ENCODE peak calls at places on chromosomes 1 and 21, in four cellular contexts. N is NCI-H1436, F is HT-29, K is neural crest cell. E is an unnamed sample.

GRCh38 chr1:54465351-54465811 is 59.2 kb upstream of the SSBP3 start:
- DNase-seq in N (no peak), F (no peak), K (no peak), E (peak)

GRCh38 chr1:107529511-107530149 is 388.8 kb downstream of the NTNG1 start:
- DNase-seq in N (peak), F (peak), K (peak), E (peak)

GRCh38 chr1:164953815-164954214 is 394.8 kb downstream of the PBX1 start:
- DNase-seq in N (no peak), F (no peak), K (no peak), E (no peak)

GRCh38 chr1:24189528-24189927 is 2.4 kb upstream of the IFNLR1 start:
- DNase-seq in N (no peak), F (no peak), K (no peak), E (no peak)

GRCh38 chr1:205612104-205612503 is 19.7 kb downstream of the ELK4 start:
- DNase-seq in N (no peak), F (no peak), K (no peak), E (no peak)

GRCh38 chr1:154666051-154666793 is 58.2 kb upstream of the ADAR start:
- DNase-seq in N (no peak), F (no peak), K (no peak), E (no peak)

GRCh38 chr1:170077926-170078325 is 3.4 kb upstream of the KIFAP3 start:
- DNase-seq in N (no peak), F (no peak), K (no peak), E (no peak)

GRCh38 chr1:80075351-80075750 is 1068.8 kb upstream of the ADGRL4 start:
- DNase-seq in N (no peak), F (no peak), K (no peak), E (no peak)

GRCh38 chr1:74199504-74199903 is 1.5 kb downstream of the FPGT start:
- DNase-seq in N (no peak), F (no peak), K (no peak), E (no peak)

GRCh38 chr21:35428927-35429326 is 379.8 kb upstream of the RUNX1 start:
- DNase-seq in N (no peak), F (no peak), K (no peak), E (no peak)

GRCh38 chr1:92184632-92185031 is 33.1 kb upstream of the C1orf146 start:
- DNase-seq in N (no peak), F (no peak), K (no peak), E (no peak)

GRCh38 chr1:36924282-36924791 is 110.0 kb downstream of the GRIK3 start:
- DNase-seq in N (peak), F (peak), K (peak), E (peak)

GRCh38 chr1:58919986-58920376 is 136.1 kb upstream of the JUN start:
- DNase-seq in N (no peak), F (no peak), K (no peak), E (no peak)

GRCh38 chr1:43688594-43689000 is 18.7 kb upstream of the ST3GAL3 start:
- DNase-seq in N (no peak), F (no peak), K (no peak), E (no peak)

GRCh38 chr1:111366256-111366655 is 61.3 kb downstream of the OVGP1 start:
- DNase-seq in N (no peak), F (no peak), K (no peak), E (no peak)